ENCODE peak calls at places on chromosome 22, in four cellular contexts. H is transverse colon, M is stomach, U is AG04450. J is an unnamed sample.

GRCh38 chr22:27435839-27436581 is 365.5 kb downstream of the MN1 start:
- DNase-seq in M (no peak), H (peak; percentile 25), U (peak; percentile 36), J (no peak)

GRCh38 chr22:22410121-22410520 is 98.4 kb downstream of the ZNF280B start:
- DNase-seq in U (no peak), M (no peak), H (peak; percentile 48), J (peak; percentile 78)

GRCh38 chr22:39524089-39524752 is 3.9 kb downstream of the ATF4 start:
- DNase-seq in H (no peak), U (no peak), M (no peak), J (no peak)

GRCh38 chr22:25741692-25742626 is at the start of gene MYO18B:
- DNase-seq in H (no peak), M (no peak), U (no peak), J (no peak)

GRCh38 chr22:25221790-25222189 is 2.4 kb downstream of the CRYBB2 start:
- DNase-seq in H (no peak), M (no peak), U (no peak), J (no peak)

GRCh38 chr22:36347094-36347493 is 40.7 kb downstream of the MYH9 start:
- DNase-seq in M (peak; percentile 66), H (no peak), U (no peak), J (no peak)

GRCh38 chr22:48242461-48242864 is 1480.0 kb downstream of the TBC1D22A start:
- DNase-seq in U (no peak), H (no peak), M (peak; percentile 2), J (no peak)

GRCh38 chr22:39814899-39815298 is 78.7 kb downstream of the ENTHD1 start:
- DNase-seq in H (no peak), U (no peak), M (no peak), J (no peak)

GRCh38 chr22:33917744-33918406 is 2.4 kb downstream of the LARGE1 start:
- DNase-seq in H (no peak), U (no peak), M (no peak), J (no peak)

GRCh38 chr22:19679476-19680099 is 34.7 kb upstream of the SEPTIN5 start:
- DNase-seq in U (no peak), H (peak; percentile 27), M (peak; percentile 60), J (no peak)

GRCh38 chr22:39967996-39968968 is 8.1 kb downstream of the TMA7B start:
- DNase-seq in H (no peak), M (no peak), U (no peak), J (no peak)

GRCh38 chr22:35437038-35437437 is 37.1 kb downstream of the MCM5 start:
- DNase-seq in M (no peak), H (no peak), U (no peak), J (peak; percentile 10)

GRCh38 chr22:20946080-20946986 is 20.7 kb upstream of the AIFM3 start:
- DNase-seq in H (no peak), M (no peak), U (no peak), J (peak; percentile 49)

GRCh38 chr22:22403306-22403705 is 105.2 kb downstream of the ZNF280B start:
- DNase-seq in U (no peak), M (no peak), H (no peak), J (no peak)

GRCh38 chr22:27839261-27839660 is 37.7 kb upstream of the MN1 start:
- DNase-seq in M (no peak), U (no peak), H (no peak), J (no peak)

GRCh38 chr22:43011079-43011478 is 3.9 kb downstream of the PACSIN2 start:
- DNase-seq in H (no peak), U (no peak), M (peak; percentile 57), J (no peak)

GRCh38 chr22:19942886-19943664 is 1.5 kb upstream of the TXNRD2 start:
- DNase-seq in H (no peak), M (no peak), U (no peak), J (no peak)

GRCh38 chr22:48918585-48919186 is 909.0 kb downstream of the BRD1 start:
- DNase-seq in U (no peak), M (peak; percentile 13), H (no peak), J (no peak)

GRCh38 chr22:19213496-19214473 is 35.2 kb upstream of the SLC25A1 start:
- DNase-seq in H (no peak), U (peak; percentile 51), M (no peak), J (no peak)

GRCh38 chr22:20298803-20299735 is 20.8 kb downstream of the DGCR6L start:
- DNase-seq in U (peak; percentile 20), H (peak; percentile 90), M (peak; percentile 90), J (peak; percentile 96)

GRCh38 chr22:42376721-42377177 is 55.5 kb downstream of the NFAM1 start:
- DNase-seq in U (no peak), M (peak; percentile 29), H (peak; percentile 58), J (peak; percentile 88)

GRCh38 chr22:29427176-29427760 is 11.1 kb upstream of the RFPL1 start:
- DNase-seq in M (no peak), U (no peak), H (no peak), J (no peak)

GRCh38 chr22:22932512-22932941 is 44.9 kb downstream of the IGLL5 start:
- DNase-seq in H (no peak), M (no peak), U (no peak), J (peak; percentile 75)

GRCh38 chr22:29810156-29810555 is 27.9 kb downstream of the ASCC2 start:
- DNase-seq in U (no peak), M (no peak), H (no peak), J (no peak)

DNA sequence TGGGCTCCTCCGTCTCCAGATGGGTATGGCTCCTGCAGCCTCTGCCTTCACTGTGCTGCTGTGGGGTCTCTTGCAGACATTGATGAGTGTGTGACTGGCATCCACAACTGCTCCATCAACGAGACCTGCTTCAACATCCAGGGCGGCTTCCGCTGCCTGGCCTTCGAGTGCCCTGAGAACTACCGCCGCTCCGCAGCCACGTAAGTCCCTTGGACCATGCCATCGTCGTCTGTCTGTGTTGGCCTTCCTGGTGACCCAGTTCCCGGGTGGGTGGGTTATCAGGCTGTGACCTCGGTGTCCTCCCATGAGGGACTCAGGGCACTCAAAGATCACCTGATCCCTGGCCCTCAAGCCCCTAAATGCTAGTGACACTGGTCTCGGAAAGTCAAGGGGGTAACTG is 47.7 kb downstream of the FBLN1 start:
- DNase-seq in U (no peak), M (no peak), H (no peak), J (no peak)
- H3K4me3 ChIP-seq in U (no peak overlapping the region), M (no peak overlapping the region), H (no peak overlapping the region), J (no peak overlapping the region)

GRCh38 chr22:32200752-32201151 is 4.1 kb downstream of the RFPL2 start:
- DNase-seq in H (no peak), M (no peak), U (no peak), J (no peak)

GRCh38 chr22:32202161-32202538 is 2.7 kb downstream of the RFPL2 start:
- DNase-seq in H (no peak), U (no peak), M (no peak), J (no peak)

GRCh38 chr22:32203181-32204105 is 1.4 kb downstream of the RFPL2 start:
- DNase-seq in M (no peak), H (no peak), U (no peak), J (no peak)

GRCh38 chr22:32204211-32204855 is 540 bp downstream of the RFPL2 start:
- DNase-seq in U (no peak), M (no peak), H (no peak), J (peak; percentile 69)

DNA sequence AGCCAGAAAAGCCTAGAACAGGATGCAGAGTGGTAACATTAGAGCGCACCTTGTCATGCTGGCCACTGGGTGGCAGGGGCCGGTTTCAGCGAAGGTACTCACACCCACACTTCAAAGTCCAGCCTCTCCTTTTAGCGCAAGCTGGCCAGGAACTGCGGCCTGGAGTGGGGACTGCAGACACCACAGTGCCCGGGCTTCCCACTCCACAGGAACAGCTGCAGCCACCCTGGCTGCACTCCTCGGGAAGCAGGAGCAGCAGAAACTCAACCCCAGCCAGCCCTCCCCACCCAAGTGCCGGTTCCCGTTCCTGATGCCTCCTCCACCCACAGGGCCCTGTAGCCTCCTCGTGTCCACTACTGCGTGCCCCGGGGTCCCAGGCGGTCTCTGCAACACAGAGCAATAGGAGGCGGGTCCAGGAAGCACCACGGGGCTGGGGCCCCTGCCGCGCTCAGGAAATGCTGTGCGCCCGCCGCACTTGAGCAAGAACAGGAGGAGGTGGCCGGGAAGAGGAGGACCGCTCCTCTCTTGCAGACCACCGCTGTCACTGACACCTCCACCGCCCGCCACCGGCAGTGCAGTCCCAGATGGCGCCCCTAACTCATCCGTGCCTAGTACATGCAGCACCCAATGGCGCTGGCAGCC is 2.2 kb downstream of the RFPL2 start:
- DNase-seq in M (peak; percentile 52), U (no peak), H (peak; percentile 71), J (peak; percentile 82)
- H3K4me3 ChIP-seq in M (no peak overlapping the region), U (no peak overlapping the region), H (no peak overlapping the region), J (no peak overlapping the region)

GRCh38 chr22:38455530-38456271 is 702 bp upstream of the KCNJ4 start:
- DNase-seq in H (no peak), U (no peak), M (no peak), J (no peak)

GRCh38 chr22:38453065-38453672 is 1.8 kb downstream of the KCNJ4 start:
- DNase-seq in H (no peak), M (no peak), U (no peak), J (no peak)

GRCh38 chr22:38454011-38454360 is 1.0 kb downstream of the KCNJ4 start:
- DNase-seq in M (no peak), H (no peak), U (no peak), J (no peak)

GRCh38 chr22:38455063-38455529 is at the start of gene KCNJ4:
- DNase-seq in U (no peak), M (no peak), H (no peak), J (no peak)

DNA sequence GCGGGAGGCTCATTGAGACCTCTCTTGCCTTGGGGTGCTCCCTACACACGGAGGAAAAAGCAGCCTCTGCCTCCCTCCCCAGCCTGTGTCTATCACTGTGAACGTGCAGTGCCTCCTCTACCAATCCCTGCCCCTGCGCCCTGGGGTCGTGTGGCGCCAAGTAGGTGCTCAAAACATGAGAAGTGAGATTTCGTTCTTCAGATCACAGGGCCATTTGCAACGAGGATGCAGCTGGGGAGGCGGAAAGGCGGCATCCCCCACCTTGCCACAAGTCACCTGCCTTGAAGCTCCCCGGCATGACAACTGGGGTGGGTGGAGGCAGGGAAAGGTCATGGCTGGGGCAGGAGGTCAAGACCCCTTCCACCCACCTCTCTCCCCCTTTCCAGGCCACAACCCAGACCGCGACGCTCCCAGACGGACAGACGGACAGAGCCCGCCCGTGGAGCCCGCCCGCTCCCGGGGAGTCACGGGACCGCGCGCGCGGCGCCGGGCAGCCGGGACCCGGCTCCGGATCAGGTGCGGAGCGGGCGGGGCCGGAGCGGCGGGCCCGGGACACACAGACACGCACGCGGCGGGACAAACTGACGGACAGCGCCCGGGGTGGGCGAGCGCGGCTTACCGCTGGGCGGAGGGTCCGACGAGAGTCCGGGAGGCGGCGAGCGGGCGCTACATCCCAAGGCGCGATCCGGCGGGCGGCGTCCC is 487 bp downstream of the KCNJ4 start:
- DNase-seq in H (no peak), U (no peak), M (no peak), J (no peak)
- H3K4me3 ChIP-seq in H (no peak overlapping the region), U (peak overlapping the region; percentile 4), M (peak overlapping the region; percentile 48), J (peak overlapping the region; percentile 28)

DNA sequence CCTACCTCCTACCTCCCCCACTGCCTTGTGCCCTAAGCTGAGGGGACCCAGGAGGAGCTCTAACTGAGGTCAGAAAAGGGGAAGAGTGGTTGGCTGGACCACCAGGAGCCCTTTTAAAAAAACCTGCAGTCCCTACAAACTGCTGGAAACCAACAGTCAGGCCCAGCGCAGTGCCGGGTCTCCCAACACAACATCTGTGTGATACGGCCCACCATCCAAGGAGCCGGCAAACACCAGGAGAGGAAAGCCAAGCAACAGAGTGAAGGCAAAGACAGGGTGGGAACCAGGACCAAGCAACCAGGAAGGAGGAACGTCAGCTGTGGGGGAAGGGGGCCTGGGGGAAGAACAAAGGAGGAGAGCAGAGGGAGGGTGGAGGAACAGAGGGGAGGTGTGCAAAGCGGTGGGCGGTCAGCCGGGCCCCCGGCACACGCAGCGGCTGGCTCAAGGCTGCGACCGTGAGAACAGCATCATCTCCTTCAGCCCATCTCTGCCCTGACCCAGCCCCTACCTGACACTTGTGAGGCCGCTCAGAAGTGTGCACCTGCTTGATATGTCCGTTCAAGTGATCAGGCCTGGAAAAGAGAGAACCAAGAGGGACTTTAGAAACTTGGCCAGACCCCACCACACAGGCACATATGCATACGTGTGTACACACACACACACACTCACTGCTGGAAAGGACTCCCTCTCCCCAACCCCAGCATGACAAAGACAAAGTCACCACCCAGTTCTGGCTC is 3.6 kb downstream of the PATZ1 start:
- DNase-seq in M (no peak), H (no peak), U (no peak), J (no peak)
- H3K4me3 ChIP-seq in M (peak overlapping the region; percentile 62), H (no peak overlapping the region), U (peak overlapping the region; percentile 7), J (no peak overlapping the region)